ENCODE peak calls at places on chromosomes 16 and 17, in eight cellular contexts. J, A, O, X, G, Z, C and E are unnamed samples.
A peak's percentile ranks its signal among the peaks of the same experiment; 100 is the strongest.

GRCh38 chr16:84982434-84982833 is 28.9 kb downstream of the ZDHHC7 start:
- DNase-seq in J (no peak), A (peak; percentile 57), O (no peak), X (no peak), G (no peak), Z (no peak), C (no peak), E (peak; percentile 27)

GRCh38 chr17:68184816-68185436 is 62.9 kb upstream of the AMZ2 start:
- DNase-seq in J (no peak), A (no peak), O (no peak), X (no peak), G (peak; percentile 8), Z (no peak), C (peak; percentile 13), E (no peak)

GRCh38 chr16:86088816-86089215 is 189.9 kb downstream of the IRF8 start:
- DNase-seq in J (no peak), A (no peak), O (no peak), X (no peak), G (no peak), Z (no peak), C (no peak), E (peak; percentile 22)

GRCh38 chr17:61647044-61647443 is 56.0 kb upstream of the NACA2 start:
- DNase-seq in J (peak; percentile 74), A (no peak), O (no peak), X (peak; percentile 42), G (no peak), Z (no peak), C (no peak), E (no peak)

GRCh38 chr16:87471278-87472141 is 21.3 kb downstream of the ZCCHC14 start:
- DNase-seq in J (peak; percentile 49), A (no peak), O (no peak), X (peak; percentile 42), G (no peak), Z (no peak), C (no peak), E (no peak)

GRCh38 chr17:17387461-17388362 is 84.5 kb downstream of the NT5M start:
- DNase-seq in J (no peak), A (no peak), O (peak; percentile 75), X (no peak), G (no peak), Z (peak; percentile 52), C (no peak), E (peak; percentile 88)

GRCh38 chr17:57420674-57421392 is 164.5 kb downstream of the MSI2 start:
- DNase-seq in J (no peak), A (peak; percentile 26), O (no peak), X (no peak), G (no peak), Z (no peak), C (no peak), E (no peak)

GRCh38 chr16:72458035-72458434 is 286.1 kb upstream of the PMFBP1 start:
- DNase-seq in J (no peak), A (peak; percentile 33), O (no peak), X (no peak), G (no peak), Z (no peak), C (no peak), E (no peak)

GRCh38 chr16:4350365-4350786 is 745 bp downstream of the PAM16 start:
- DNase-seq in J (no peak), A (no peak), O (no peak), X (no peak), G (no peak), Z (no peak), C (no peak), E (no peak)

GRCh38 chr17:1976000-1976682 is 49.0 kb downstream of the RTN4RL1 start:
- DNase-seq in J (no peak), A (no peak), O (no peak), X (no peak), G (no peak), Z (no peak), C (no peak), E (no peak)

GRCh38 chr16:50928065-50928464 is 186.2 kb downstream of the CYLD start:
- DNase-seq in J (no peak), A (no peak), O (no peak), X (no peak), G (no peak), Z (no peak), C (no peak), E (no peak)

GRCh38 chr16:80924372-80924978 is 82.2 kb downstream of the CMC2 start:
- DNase-seq in J (peak; percentile 56), A (peak; percentile 74), O (peak; percentile 43), X (peak; percentile 69), G (no peak), Z (no peak), C (no peak), E (peak; percentile 49)

GRCh38 chr17:20089795-20090547 is 80.8 kb downstream of the SPECC1 start:
- DNase-seq in J (no peak), A (no peak), O (no peak), X (no peak), G (no peak), Z (no peak), C (no peak), E (no peak)

GRCh38 chr17:38881600-38882191 is 11.8 kb downstream of the LASP1 start:
- DNase-seq in J (peak; percentile 90), A (no peak), O (no peak), X (peak; percentile 95), G (peak; percentile 60), Z (no peak), C (no peak), E (no peak)

GRCh38 chr17:46821482-46822387 is 3.2 kb upstream of the WNT3 start:
- DNase-seq in J (no peak), A (no peak), O (no peak), X (no peak), G (no peak), Z (no peak), C (no peak), E (no peak)

GRCh38 chr17:1486802-1487695 is 5.4 kb downstream of the MYO1C start:
- DNase-seq in J (peak; percentile 47), A (peak; percentile 77), O (peak; percentile 81), X (peak; percentile 40), G (peak; percentile 88), Z (peak; percentile 71), C (peak; percentile 85), E (no peak)

GRCh38 chr17:65677932-65678331 is 116.5 kb upstream of the AXIN2 start:
- DNase-seq in J (no peak), A (no peak), O (no peak), X (peak; percentile 28), G (no peak), Z (no peak), C (no peak), E (no peak)

GRCh38 chr17:79797492-79798295 is 817 bp upstream of the CBX8 start:
- DNase-seq in J (no peak), A (no peak), O (peak; percentile 67), X (no peak), G (peak; percentile 19), Z (no peak), C (no peak), E (peak; percentile 71)

GRCh38 chr17:70869402-70870085 is 700.2 kb downstream of the KCNJ2 start:
- DNase-seq in J (no peak), A (no peak), O (no peak), X (no peak), G (no peak), Z (no peak), C (no peak), E (no peak)

GRCh38 chr17:4014148-4014927 is 50.1 kb upstream of the ATP2A3 start:
- DNase-seq in J (no peak), A (no peak), O (no peak), X (no peak), G (no peak), Z (no peak), C (no peak), E (no peak)

GRCh38 chr17:74763565-74764387 is 12.4 kb downstream of the NAT9 start:
- DNase-seq in J (no peak), A (no peak), O (no peak), X (no peak), G (no peak), Z (no peak), C (no peak), E (peak; percentile 95)

GRCh38 chr17:72826602-72827001 is 265.9 kb downstream of the SLC39A11 start:
- DNase-seq in J (no peak), A (no peak), O (peak; percentile 35), X (peak; percentile 60), G (no peak), Z (peak; percentile 23), C (no peak), E (no peak)

GRCh38 chr17:76868669-76869208 is 535 bp downstream of the MGAT5B start:
- DNase-seq in J (no peak), A (no peak), O (peak; percentile 48), X (no peak), G (no peak), Z (no peak), C (no peak), E (no peak)

GRCh38 chr17:16106161-16106891 is 106.7 kb downstream of the TTC19 start:
- DNase-seq in J (peak; percentile 84), A (no peak), O (no peak), X (peak; percentile 66), G (no peak), Z (no peak), C (no peak), E (no peak)
- H3K4me3 ChIP-seq in J (no peak overlapping the region), A (no peak overlapping the region), O (no peak overlapping the region), X (no peak overlapping the region), G (no peak overlapping the region), Z (no peak overlapping the region), C (no peak overlapping the region), E (no peak overlapping the region)

GRCh38 chr16:24955975-24956731 is 59.0 kb downstream of the ARHGAP17 start:
- DNase-seq in J (no peak), A (no peak), O (no peak), X (peak; percentile 18), G (no peak), Z (no peak), C (no peak), E (no peak)
- TF ChIP-seq CTCF in J (no peak), A (no peak), O (no peak), X (no peak), G (no peak), Z (no peak), C (no peak), E (peak; percentile 5)

GRCh38 chr17:40071720-40072480 is 9.1 kb downstream of the THRA start:
- DNase-seq in J (peak; percentile 44), A (peak; percentile 88), O (no peak), X (no peak), G (peak; percentile 85), Z (no peak), C (peak; percentile 80), E (no peak)
- H3K4me3 ChIP-seq in J (no peak overlapping the region), A (peak overlapping the region; percentile 4), O (peak overlapping the region; percentile 30), X (no peak overlapping the region), G (no peak overlapping the region), Z (no peak overlapping the region), C (peak overlapping the region; percentile 60), E (no peak overlapping the region)

DNA sequence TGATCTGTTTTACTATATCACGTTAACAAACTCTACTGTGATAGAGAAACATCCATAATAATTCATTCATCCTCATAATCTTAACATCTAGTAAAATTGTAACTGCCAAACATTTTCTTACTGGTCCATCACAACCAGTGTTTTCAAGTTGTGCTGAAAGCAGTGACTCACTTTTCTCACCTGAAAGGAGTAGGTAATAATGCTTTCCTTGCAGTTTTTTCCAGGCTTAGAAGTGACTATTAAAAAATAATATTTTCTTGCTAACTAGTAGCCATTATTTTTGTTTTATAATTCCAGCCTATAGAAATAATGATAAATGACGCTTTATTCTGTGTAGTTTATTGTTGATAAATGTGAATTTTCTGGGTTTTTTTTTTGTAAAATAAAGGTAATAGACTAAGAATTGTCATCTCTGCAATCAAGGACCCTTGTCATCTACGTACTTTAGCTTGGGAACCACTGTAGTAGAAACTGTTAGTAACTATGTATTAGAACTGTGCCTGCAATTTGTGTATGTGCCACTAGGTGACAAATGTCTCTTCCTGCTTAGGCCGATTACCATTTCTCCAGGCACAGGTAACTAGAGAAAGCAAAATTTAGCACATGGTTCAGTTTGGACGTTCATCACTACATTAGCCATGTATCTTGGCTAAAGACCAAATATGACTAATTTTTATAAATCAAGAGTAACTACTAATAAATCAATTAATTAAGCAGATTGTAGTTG is 409.4 kb upstream of the ERCC4 start:
- DNase-seq in J (no peak), A (no peak), O (no peak), X (no peak), G (no peak), Z (no peak), C (no peak), E (no peak)
- TF ChIP-seq CTCF in J (no peak), A (no peak), O (no peak), X (no peak), G (no peak), Z (no peak), C (no peak), E (peak; percentile 21)